ENCODE peak calls at places on chromosomes 4 and X, in nine cellular contexts. Z is neural progenitor cell, M is endodermal cell, X is mammary epithelial cell, B is GM23248, W is fibroblast of lung, S is DND-41, T is mesenchymal stem cell, L is HepG2. Y is an unnamed sample.

GRCh38 chr4:116668190-116668589 is 417.2 kb downstream of the TRAM1L1 start:
- DNase-seq in Z (peak; percentile 16), M (peak; percentile 57), X (no peak), B (no peak), W (no peak), S (no peak), T (no peak), L (no peak), Y (no peak)

GRCh38 chr4:41360214-41360910 is 103.6 kb downstream of the UCHL1 start:
- DNase-seq in Z (peak; percentile 92), M (peak; percentile 84), X (peak; percentile 24), B (peak; percentile 72), W (peak; percentile 32), S (no peak), T (peak; percentile 80), L (no peak), Y (peak; percentile 89)

GRCh38 chrX:15151267-15152196 is 118.4 kb downstream of the ASB9 start:
- DNase-seq in Z (no peak), M (no peak), X (peak; percentile 23), B (peak; percentile 2), W (no peak), S (no peak), T (no peak), L (no peak), Y (no peak)

GRCh38 chr4:9804918-9805317 is 23.5 kb downstream of the DRD5 start:
- DNase-seq in Z (no peak), M (peak; percentile 52), X (peak; percentile 17), B (peak; percentile 36), W (no peak), S (no peak), T (no peak), L (no peak), Y (no peak)

GRCh38 chr4:163331629-163332360 is 601 bp downstream of the NPY1R start:
- DNase-seq in Z (peak; percentile 67), M (peak; percentile 80), X (peak; percentile 30), B (peak; percentile 41), W (peak; percentile 15), S (no peak), T (peak; percentile 53), L (no peak), Y (peak; percentile 82)

GRCh38 chr4:101205878-101206277 is 141.4 kb downstream of the PPP3CA start:
- DNase-seq in Z (no peak), M (peak; percentile 47), X (peak; percentile 29), B (peak; percentile 68), W (peak; percentile 36), S (peak; percentile 78), T (peak; percentile 49), L (no peak), Y (no peak)

GRCh38 chr4:3434891-3435683 is 6.7 kb upstream of the HGFAC start:
- DNase-seq in Z (peak; percentile 73), M (peak; percentile 68), X (no peak), B (no peak), W (no peak), S (no peak), T (no peak), L (no peak), Y (peak; percentile 66)

GRCh38 chr4:70236125-70236524 is 6.3 kb upstream of the CSN3 start:
- DNase-seq in Z (no peak), M (no peak), X (no peak), B (no peak), W (peak; percentile 47), S (no peak), T (no peak), L (no peak), Y (no peak)

GRCh38 chr4:144645102-144645469 is 870 bp upstream of the HHIP start:
- DNase-seq in Z (peak; percentile 15), M (no peak), X (no peak), B (no peak), W (no peak), S (no peak), T (no peak), L (no peak), Y (peak; percentile 76)

GRCh38 chr4:76570141-76570989 is 135.3 kb downstream of the SHROOM3 start:
- DNase-seq in Z (no peak), M (no peak), X (peak; percentile 52), B (peak; percentile 84), W (peak; percentile 44), S (no peak), T (peak; percentile 77), L (peak; percentile 90), Y (no peak)

GRCh38 chr4:41466249-41466648 is 71.7 kb upstream of the LIMCH1 start:
- DNase-seq in Z (no peak), M (no peak), X (no peak), B (no peak), W (no peak), S (no peak), T (no peak), L (no peak), Y (no peak)

GRCh38 chrX:103356023-103356798 is at the start of gene TCEAL9:
- DNase-seq in Z (peak; percentile 65), M (peak; percentile 85), X (peak; percentile 46), B (peak; percentile 84), W (peak; percentile 88), S (peak; percentile 55), T (peak; percentile 84), L (peak; percentile 51), Y (peak; percentile 81)

GRCh38 chr4:106676173-106676921 is 307.8 kb upstream of the GIMD1 start:
- DNase-seq in Z (no peak), M (no peak), X (peak; percentile 88), B (peak; percentile 75), W (peak; percentile 49), S (no peak), T (peak; percentile 93), L (no peak), Y (no peak)

GRCh38 chr4:105943234-105943633 is 48.0 kb downstream of the NPNT start:
- DNase-seq in Z (no peak), M (no peak), X (no peak), B (no peak), W (no peak), S (no peak), T (no peak), L (no peak), Y (no peak)

GRCh38 chrX:46433892-46434291 is 111.3 kb downstream of the ZNF674 start:
- DNase-seq in Z (no peak), M (no peak), X (no peak), B (peak; percentile 44), W (peak; percentile 2), S (no peak), T (peak; percentile 33), L (no peak), Y (no peak)

GRCh38 chr4:150072906-150073714 is 5.1 kb upstream of the DCLK2 start:
- DNase-seq in Z (no peak), M (no peak), X (no peak), B (peak; percentile 94), W (peak; percentile 95), S (no peak), T (peak; percentile 69), L (no peak), Y (no peak)

GRCh38 chr4:74873545-74874295 is 59.2 kb upstream of the PARM1 start:
- DNase-seq in Z (peak; percentile 13), M (peak; percentile 42), X (no peak), B (no peak), W (peak; percentile 44), S (no peak), T (peak; percentile 9), L (no peak), Y (no peak)

GRCh38 chr4:77190053-77190452 is 33.0 kb downstream of the CCNG2 start:
- DNase-seq in Z (no peak), M (no peak), X (peak; percentile 61), B (no peak), W (no peak), S (no peak), T (no peak), L (no peak), Y (no peak)

DNA sequence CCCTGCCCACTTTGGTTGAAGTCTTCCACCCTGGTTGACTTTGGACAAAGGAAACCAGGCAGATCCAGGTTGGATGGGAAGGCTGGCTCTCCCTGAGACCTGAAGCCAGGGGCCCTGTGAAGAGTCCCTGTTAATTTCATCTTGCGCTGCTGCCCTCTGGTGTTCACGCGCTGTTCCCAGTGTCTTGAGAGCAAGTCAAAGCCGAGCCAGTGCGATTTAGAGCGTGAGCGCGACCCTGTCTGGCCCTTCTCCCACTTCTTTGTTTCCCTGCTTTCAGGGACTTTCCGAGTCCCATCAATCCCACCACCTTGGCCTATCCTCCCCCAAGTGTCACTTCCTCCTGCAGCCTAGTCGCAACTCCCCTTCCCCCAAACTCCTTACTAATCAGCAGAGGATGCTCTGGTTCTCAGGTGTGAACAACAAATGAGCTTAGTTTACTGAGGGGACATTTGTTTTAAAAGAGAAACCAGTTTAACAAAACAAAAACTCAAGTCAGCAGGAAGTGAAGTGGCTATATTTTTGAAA is 25.8 kb upstream of the CHRNA9 start:
- DNase-seq in Z (peak; percentile 93), M (peak; percentile 99), X (peak; percentile 74), B (peak; percentile 86), W (peak; percentile 86), S (peak; percentile 92), T (peak; percentile 83), L (peak; percentile 64), Y (peak; percentile 92)
- H3K4me3 ChIP-seq in Z (no peak overlapping the region), M (peak overlapping the region; percentile 56), X (no peak overlapping the region), B (peak overlapping the region; percentile 58), W (no peak overlapping the region), S (peak overlapping the region; percentile 50), T (no peak overlapping the region), L (peak overlapping the region; percentile 51), Y (peak overlapping the region; percentile 33)

GRCh38 chrX:850471-850916 is 219.9 kb downstream of the SHOX start:
- DNase-seq in Z (peak; percentile 52), M (peak; percentile 52), X (no peak), B (no peak), W (no peak), S (no peak), T (no peak), L (peak; percentile 4), Y (no peak)
- H3K9me3 ChIP-seq in Z (no peaks in the 10 kb centered on the region), M (no peaks in the 10 kb centered on the region), X (peaks cover 16% of the 10 kb centered on the region), B (no peaks in the 10 kb centered on the region), W (no peaks in the 10 kb centered on the region), S (no peaks in the 10 kb centered on the region), T (peaks cover 3% of the 10 kb centered on the region), L (no peaks in the 10 kb centered on the region), Y (no peaks in the 10 kb centered on the region)

DNA sequence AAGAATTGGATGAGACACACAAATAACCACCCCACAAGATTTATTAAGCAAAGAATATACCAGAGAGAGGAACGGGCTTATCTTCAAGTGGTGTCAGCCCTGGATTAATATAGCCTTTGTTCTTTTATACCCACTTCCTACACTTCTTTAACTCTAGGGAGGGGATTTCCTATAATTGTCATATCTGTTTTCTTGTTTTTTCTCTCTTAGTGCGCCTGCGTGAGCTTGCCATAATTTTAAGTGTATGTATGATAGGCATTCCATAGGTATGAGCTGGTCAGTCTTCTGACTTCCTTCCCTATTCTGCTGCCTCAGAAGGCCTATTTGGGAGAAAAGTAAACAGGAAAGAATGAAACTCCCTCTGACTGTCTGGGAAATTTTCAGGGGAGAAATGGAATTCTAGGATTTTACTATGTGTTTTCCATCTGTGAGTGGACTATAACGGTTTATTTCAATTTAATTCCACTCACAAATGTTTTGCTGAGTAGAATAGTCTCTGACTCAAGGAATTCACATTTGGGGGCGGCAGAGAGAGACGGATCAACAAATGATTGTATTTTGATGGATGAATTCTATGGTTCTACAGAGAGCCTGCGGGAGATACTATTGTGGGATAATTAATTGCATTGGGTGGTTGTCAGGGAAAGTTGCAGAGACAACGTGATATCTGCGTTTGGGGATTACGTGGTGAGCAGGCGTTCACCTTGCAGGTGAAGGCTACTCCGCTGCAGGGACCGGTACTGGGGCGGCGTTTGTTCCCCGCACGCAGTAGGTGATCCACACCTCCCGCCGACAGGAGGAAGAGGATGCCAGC is 626 bp upstream of the CEP135 start:
- DNase-seq in Z (no peak), M (no peak), X (peak; percentile 93), B (peak; percentile 90), W (peak; percentile 95), S (no peak), T (peak; percentile 98), L (peak; percentile 36), Y (no peak)
- H3K9ac ChIP-seq in Z (no peak overlapping the region), M (peak overlapping the region; percentile 69), X (peak overlapping the region; percentile 74), B (peak overlapping the region; percentile 91), W (peak overlapping the region; percentile 89), S (peak overlapping the region; percentile 78), T (peak overlapping the region; percentile 93), L (peak overlapping the region; percentile 81), Y (peak overlapping the region; percentile 64)

GRCh38 chr4:173273956-173274355 is 60.2 kb downstream of the HMGB2 start:
- DNase-seq in Z (no peak), M (no peak), X (no peak), B (no peak), W (peak; percentile 93), S (no peak), T (no peak), L (no peak), Y (no peak)
- H3K4me3 ChIP-seq in Z (no peak overlapping the region), M (no peak overlapping the region), X (no peak overlapping the region), B (no peak overlapping the region), W (no peak overlapping the region), S (no peak overlapping the region), T (no peak overlapping the region), L (no peak overlapping the region), Y (no peak overlapping the region)

Y was measured in kidney.